ENCODE peak calls at places on chromosomes 3 and 15, in six cellular contexts. K is neural progenitor cell, N is fibroblast of lung, D is lower leg skin, Y is fibroblast of pulmonary artery, F is A549. X is an unnamed sample.

GRCh38 chr3:82474140-82474539 is 712.7 kb upstream of the GBE1 start:
- DNase-seq in D (no peak), K (no peak), F (no peak), N (no peak), Y (no peak), X (no peak)

GRCh38 chr15:83088876-83089275 is 18.6 kb upstream of the TM6SF1 start:
- DNase-seq in D (no peak), N (no peak), F (no peak), Y (no peak), K (no peak), X (no peak)

GRCh38 chr15:34241376-34242350 is 16.8 kb downstream of the EMC4 start:
- DNase-seq in Y (peak), N (peak), K (peak), D (no peak), F (peak), X (peak)

GRCh38 chr15:30990451-30991300 is 752 bp downstream of the MTMR10 start:
- DNase-seq in D (no peak), Y (no peak), N (peak), F (no peak), K (peak), X (peak)

GRCh38 chr3:9161298-9161697 is 88.1 kb downstream of the SRGAP3 start:
- DNase-seq in Y (no peak), D (no peak), N (no peak), K (no peak), F (no peak), X (no peak)

GRCh38 chr15:64681424-64682024 is 93.9 kb downstream of the RBPMS2 start:
- DNase-seq in Y (peak), D (no peak), N (peak), F (peak), K (peak), X (peak)

GRCh38 chr15:87287156-87287555 is 969.4 kb downstream of the NTRK3 start:
- DNase-seq in K (no peak), D (no peak), N (peak), Y (peak), F (peak), X (peak)

GRCh38 chr3:150612494-150612893 is 9.4 kb downstream of the SELENOT start:
- DNase-seq in N (no peak), K (no peak), D (no peak), Y (no peak), F (no peak), X (no peak)

DNA sequence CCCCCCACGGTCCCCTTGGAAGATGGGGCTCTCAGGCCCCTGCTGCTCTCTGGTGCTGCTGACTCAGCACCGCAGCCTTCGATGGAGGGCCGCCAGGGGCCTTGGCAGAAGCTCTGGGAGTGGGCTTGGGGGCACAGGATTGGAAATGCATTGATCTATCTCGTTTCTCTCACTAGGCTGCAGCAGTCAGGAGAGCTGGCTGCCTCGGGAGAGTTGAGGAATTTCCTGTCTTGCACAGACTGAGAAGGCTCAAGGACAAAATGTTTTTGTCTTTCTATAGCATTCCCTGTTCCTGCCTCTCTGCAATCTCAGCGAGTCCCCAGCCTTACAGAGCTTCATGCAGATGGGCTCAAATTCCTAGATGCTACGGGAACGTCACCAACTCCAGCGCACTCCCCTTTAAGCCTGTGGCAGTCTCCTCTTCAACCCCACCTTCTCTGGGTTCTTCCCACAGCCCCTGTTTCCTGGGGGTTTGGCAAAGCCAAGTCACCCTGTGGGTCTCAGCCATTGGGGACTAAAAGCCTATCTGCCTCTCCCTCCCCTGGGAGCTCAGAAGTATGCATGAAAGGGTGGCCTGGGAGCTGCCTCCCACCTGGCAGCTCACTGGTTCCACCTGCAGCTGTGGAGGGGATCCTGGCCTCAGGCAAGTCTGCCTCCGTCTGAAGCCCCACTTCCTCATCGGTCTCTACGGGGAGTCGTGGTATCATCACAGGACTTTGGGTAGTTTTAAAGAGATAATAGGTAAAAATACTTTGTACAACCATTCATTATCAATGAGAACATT is 127.4 kb upstream of the HACD2 start:
- DNase-seq in K (no peak), D (no peak), F (no peak), N (no peak), Y (peak), X (no peak)
- H3K4me3 ChIP-seq in K (no peak), D (no peak), F (no peak), N (no peak), Y (no peak), X (no peak)

GRCh38 chr15:43941071-43941470 is 114.3 kb downstream of the WDR76 start:
- DNase-seq in K (no peak), N (no peak), F (no peak), Y (no peak), D (no peak), X (no peak)

GRCh38 chr15:43943511-43943910 is 116.7 kb downstream of the WDR76 start:
- DNase-seq in N (peak), Y (no peak), D (no peak), K (no peak), F (no peak), X (peak)

GRCh38 chr15:43942157-43942556 is 115.4 kb downstream of the WDR76 start:
- DNase-seq in D (no peak), Y (no peak), N (no peak), K (no peak), F (no peak), X (no peak)

GRCh38 chr15:43941555-43941954 is 114.8 kb downstream of the WDR76 start:
- DNase-seq in K (no peak), D (no peak), N (no peak), F (no peak), Y (no peak), X (no peak)

DNA sequence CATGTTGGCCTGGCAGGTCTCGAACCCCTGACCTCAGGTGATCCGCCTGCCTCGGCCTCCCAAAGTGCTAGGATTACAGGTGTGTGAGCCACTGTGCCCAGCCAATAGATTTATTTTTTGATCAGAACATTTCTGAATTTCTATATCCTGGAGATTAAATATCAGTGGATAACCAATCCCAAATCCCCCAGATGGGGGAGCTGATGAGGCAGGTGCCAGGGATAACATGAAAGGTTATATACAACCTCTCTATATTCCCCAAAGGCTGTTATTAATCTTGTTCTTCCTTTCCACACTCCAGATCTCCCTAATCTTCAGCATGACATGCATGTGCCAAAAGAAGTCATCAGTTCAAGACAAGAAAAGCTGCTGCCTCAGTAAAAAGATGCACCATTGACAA is 112.3 kb downstream of the WDR76 start:
- DNase-seq in D (no peak), Y (peak), N (peak), F (peak), K (no peak), X (peak)
- TF ChIP-seq CTCF in D (no peak), Y (peak), N (peak), F (peak), K (peak), X (peak)

DNA sequence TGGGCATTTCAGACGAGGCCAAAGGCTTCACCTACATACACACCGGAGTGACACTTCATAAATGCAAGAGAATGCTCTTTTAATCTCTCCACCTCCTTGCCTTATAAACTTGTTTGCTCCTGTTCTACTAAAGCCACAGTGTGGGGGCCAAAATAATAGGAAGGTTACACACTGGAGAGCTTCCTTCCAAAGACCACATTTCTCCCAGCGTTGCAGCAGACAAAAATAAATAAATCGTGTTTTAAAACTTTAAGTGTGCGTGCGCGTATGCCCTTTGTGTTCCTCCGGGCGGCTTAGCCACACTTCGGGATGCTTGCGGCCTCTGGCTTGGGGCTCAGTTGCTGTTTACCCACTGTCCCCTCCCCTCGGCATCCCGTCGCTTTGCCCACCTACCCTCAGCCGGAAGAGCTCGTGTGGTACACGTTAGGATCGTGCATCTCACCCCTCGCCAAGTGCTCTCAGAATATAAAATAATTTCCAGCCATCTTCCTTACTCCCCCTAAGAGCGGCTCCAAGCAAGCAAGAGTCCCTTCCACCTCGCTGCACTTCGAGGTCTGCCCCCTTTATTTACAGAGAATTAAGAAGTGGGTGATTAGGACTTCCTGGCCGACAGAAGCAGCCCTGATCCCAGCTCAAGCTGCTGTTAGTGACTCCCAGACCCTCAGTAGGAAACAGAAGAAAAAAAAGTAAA is 3.3 kb downstream of the MEIS2 start:
- DNase-seq in K (peak), D (no peak), N (peak), Y (no peak), F (no peak), X (peak)
- H3K4me3 ChIP-seq in K (peak), D (no peak), N (peak), Y (peak), F (no peak), X (peak)

GRCh38 chr3:128075516-128076464 is 23.6 kb downstream of the SEC61A1 start:
- DNase-seq in D (peak), K (peak), N (peak), Y (peak), F (peak), X (peak)
- TF ChIP-seq CTCF in D (no peak), K (peak), N (peak), Y (peak), F (peak), X (peak)

GRCh38 chr3:39385456-39386098 is 2.4 kb downstream of the SLC25A38 start:
- DNase-seq in F (no peak), D (no peak), K (no peak), N (no peak), Y (no peak), X (no peak)
- H3K4me3 ChIP-seq in F (no peak), D (no peak), K (no peak), N (no peak), Y (no peak), X (no peak)

DNA sequence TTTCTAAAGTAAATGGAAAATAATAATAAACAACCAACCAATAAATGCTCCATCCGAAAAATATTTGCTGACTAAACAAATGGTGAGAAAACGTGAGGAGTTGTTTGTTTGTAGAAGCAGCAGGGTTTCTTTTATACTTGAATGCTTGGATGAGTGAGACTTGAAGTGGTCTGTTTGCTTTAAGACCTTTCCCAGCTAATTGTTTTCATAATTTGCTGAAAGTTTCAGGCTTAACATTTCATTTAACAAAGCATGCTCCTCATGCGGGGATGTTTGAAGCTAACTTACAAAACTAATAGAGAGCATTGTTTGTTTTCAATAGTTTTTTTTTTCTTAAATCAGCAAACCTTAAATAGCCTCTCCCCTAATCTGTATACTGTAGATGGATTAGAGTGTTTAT is 484.6 kb downstream of the ROBO2 start:
- DNase-seq in F (no peak), D (no peak), K (peak), N (no peak), Y (no peak), X (no peak)
- TF ChIP-seq CTCF in F (no peak), D (no peak), K (no peak), N (no peak), Y (no peak), X (no peak)

GRCh38 chr3:65060904-65061303 is 373.1 kb upstream of the ADAMTS9 start:
- DNase-seq in Y (no peak), K (no peak), F (no peak), D (no peak), N (no peak), X (no peak)
- H3K4me3 ChIP-seq in Y (no peak), K (no peak), F (no peak), D (no peak), N (no peak), X (no peak)

X was measured in foreskin fibroblast.